ENCODE peak calls at places on chromosomes 11 and 22, in four cellular contexts. W is A549, H is GM12878, T is K562. I is an unnamed sample.

GRCh38 chr11:95469268-95469667 is 238.3 kb upstream of the SESN3 start:
- DNase-seq in W (no peak), T (no peak), H (no peak), I (no peak)

GRCh38 chr22:37161442-37161841 is 11.7 kb upstream of the IL2RB start:
- DNase-seq in H (no peak), W (peak), T (peak), I (peak)

GRCh38 chr22:35306350-35306967 is 6.8 kb downstream of the TOM1 start:
- DNase-seq in H (no peak), T (no peak), W (no peak), I (no peak)

GRCh38 chr11:16775604-16776283 is 37.3 kb downstream of the C11orf58 start:
- DNase-seq in T (no peak), W (no peak), H (no peak), I (no peak)

GRCh38 chr22:39384750-39385480 is 14.7 kb upstream of the TAB1 start:
- DNase-seq in H (no peak), W (peak), T (peak), I (peak)

GRCh38 chr22:29146101-29146560 is 59.6 kb upstream of the EMID1 start:
- DNase-seq in T (no peak), H (no peak), W (no peak), I (no peak)

GRCh38 chr11:69904331-69905201 is 85.3 kb upstream of the FGF3 start:
- DNase-seq in W (no peak), H (no peak), T (no peak), I (no peak)

GRCh38 chr11:79421820-79422219 is 19.0 kb downstream of the TENM4 start:
- DNase-seq in H (no peak), T (no peak), W (no peak), I (no peak)

GRCh38 chr11:115181480-115181879 is 322.7 kb downstream of the CADM1 start:
- DNase-seq in W (no peak), T (no peak), H (no peak), I (no peak)

GRCh38 chr11:131430466-131431176 is 60.2 kb downstream of the NTM start:
- DNase-seq in T (no peak), W (no peak), H (no peak), I (no peak)

GRCh38 chr11:6297831-6298230 is 22.5 kb downstream of the CAVIN3 start:
- DNase-seq in W (peak), T (no peak), H (no peak), I (no peak)

GRCh38 chr11:123218451-123218850 is 23.4 kb upstream of the CLMP start:
- DNase-seq in H (no peak), W (peak), T (no peak), I (no peak)

DNA sequence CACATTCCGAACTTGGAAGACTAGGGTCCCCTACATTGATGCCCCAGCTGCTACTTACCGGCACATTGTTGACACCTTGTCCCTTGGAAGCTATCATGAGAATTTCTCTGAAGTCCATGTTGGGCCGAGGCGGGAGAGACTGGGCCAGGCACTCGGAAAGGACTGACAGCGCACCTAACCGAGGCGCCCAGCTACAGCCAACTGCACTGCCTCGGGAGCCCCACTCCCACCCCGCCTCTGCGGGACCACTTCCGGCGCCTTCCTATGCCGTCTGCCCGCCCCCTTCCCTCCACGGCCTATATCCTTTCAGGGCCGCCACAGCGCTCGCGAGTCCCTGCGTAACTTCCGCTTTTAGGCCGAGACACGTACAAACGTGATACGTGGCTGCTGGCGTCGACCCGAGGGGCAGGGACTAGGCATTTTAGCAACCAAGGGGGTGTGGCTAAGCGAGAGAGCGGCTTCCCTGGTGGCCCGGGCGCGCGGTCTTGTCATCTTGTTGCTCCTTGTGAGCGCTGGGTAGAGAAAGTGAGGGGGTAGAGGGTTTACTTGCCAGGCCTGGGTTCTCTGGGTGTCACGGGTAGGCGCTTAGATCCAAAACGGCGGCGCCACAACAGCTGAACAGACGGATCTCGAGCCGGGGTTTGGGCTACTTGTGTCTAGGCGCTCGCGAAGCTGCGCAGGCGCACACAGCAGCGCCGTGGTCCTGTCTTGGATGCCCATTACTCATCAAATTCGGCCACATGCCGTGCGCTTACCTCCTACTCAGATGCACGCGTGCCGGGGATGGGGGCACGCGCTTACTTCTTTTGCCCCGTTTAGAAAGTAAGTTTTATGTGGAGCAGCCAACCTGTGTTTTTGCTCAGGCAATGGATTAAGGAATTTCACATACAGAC is at the start of gene SPTY2D1:
- DNase-seq in H (peak), W (peak), T (peak), I (peak)
- TF ChIP-seq REST in H (no peak), W (no peak), T (no peak), I (no peak)

GRCh38 chr22:19597399-19597735 is 73.2 kb upstream of the CLDN5 start:
- DNase-seq in H (no peak), T (no peak), W (no peak), I (peak)
- TF ChIP-seq MYC in H (no peak), T (no peak), W (no peak), I (no peak)

GRCh38 chr22:31491218-31491962 is 1.7 kb upstream of the EIF4ENIF1 start:
- DNase-seq in T (no peak), W (no peak), H (no peak), I (no peak)

GRCh38 chr22:31490496-31490925 is 869 bp upstream of the EIF4ENIF1 start:
- DNase-seq in W (peak), T (peak), H (peak), I (peak)

GRCh38 chr22:31488988-31489617 is 539 bp downstream of the EIF4ENIF1 start:
- DNase-seq in W (peak), H (no peak), T (peak), I (no peak)

GRCh38 chr22:31488346-31488883 is 1.2 kb downstream of the EIF4ENIF1 start:
- DNase-seq in T (no peak), W (no peak), H (no peak), I (no peak)

DNA sequence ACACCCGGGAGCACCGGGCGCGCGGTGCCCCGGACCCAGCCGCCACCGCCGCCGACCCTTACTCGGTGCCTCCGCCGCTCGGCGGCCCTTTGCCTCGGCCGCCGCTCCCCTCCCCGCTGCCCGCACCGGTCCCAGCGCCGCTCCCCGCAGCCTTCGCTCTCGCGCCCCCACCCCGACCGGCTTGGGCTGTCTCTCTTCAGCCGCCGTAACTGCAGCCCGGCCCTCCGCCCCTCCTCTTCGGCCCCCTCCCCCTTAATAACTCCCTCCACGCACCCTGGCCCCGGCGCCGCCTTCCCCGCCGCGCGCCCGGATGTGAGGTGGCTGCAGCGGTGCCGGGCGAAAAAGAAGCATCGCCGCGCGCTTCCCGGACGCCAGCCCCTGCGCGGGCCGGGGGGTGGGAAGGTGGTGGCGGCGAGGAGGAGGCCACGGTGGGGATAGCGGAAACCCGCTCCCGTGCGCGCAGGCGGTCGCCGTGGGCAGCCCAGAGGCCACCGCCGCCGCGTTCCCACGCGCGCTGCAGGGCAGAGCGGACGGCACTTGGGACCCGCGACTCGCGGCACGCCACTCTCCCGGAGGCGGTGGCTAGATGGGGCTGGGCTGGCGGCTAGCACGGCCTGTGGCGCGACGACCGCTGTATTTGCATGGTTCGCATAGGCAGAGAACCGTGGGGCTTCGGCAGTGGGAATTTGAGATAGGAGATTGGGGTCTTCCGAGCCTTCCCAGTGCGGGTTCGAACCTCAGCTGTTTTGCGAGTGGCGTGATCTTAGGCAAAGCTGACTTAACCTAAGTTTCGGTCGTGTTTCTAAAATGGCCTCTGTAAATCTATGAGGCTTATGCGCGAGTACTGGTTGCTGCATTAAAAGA is at the start of gene EIF4ENIF1:
- DNase-seq in W (peak), T (peak), H (no peak), I (peak)
- TF ChIP-seq REST in W (no peak), T (no peak), H (no peak), I (no peak)

GRCh38 chr11:134275534-134276395 is at the start of gene GLB1L3:
- DNase-seq in W (peak), T (peak), H (no peak), I (no peak)

GRCh38 chr11:134278356-134278755 is 2.2 kb downstream of the GLB1L3 start:
- DNase-seq in H (no peak), W (no peak), T (no peak), I (no peak)

GRCh38 chr11:134275188-134275533 is 1.0 kb upstream of the GLB1L3 start:
- DNase-seq in H (no peak), W (no peak), T (no peak), I (no peak)

GRCh38 chr11:134277176-134278001 is 1.2 kb downstream of the GLB1L3 start:
- DNase-seq in H (no peak), T (no peak), W (no peak), I (no peak)

DNA sequence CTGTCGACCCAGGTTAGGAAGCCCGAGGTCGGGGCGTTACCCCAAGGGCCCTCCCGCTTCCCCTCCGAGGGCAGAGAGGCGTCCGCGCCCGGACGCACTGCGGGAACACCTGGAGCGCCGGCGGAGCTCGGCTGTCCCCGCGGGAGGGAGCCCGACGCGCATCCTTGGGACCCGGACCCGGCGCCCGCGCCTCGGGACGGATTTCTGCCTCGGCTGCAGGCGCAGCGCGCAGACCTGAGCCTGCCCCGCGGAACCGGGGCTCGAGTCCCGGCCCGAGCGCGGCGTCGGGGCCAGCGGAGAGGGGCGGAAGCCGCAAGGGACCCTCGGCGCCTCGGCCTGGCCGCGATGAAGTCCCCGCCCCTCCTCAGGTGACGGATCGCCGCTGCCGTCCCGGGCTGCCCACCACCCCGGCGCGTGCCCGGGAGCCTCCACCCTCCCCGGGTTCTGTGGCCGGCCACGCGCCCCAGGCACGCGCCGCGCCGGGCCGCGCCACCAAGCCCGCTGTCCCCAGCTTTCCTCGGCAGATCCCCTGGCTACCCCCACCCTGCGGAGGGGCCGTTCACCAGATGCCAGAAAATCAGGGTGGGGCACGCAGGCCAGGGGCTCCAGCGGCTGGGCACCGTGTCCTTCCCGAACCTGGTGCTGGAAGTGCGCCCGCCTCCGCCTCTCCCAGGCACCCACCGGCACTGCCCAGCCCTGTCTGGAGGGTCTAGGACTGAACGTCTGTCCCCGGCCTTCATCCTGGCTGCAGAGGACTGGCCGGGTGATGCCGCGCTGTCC is 407 bp downstream of the GLB1L3 start:
- DNase-seq in H (no peak), W (no peak), T (no peak), I (no peak)
- TF ChIP-seq MYC in H (no peak), W (no peak), T (no peak), I (no peak)